ENCODE peak calls at places on chromosomes 12 and 14, in five cellular contexts. S is WERI-Rb-1, C is stomach, V is progenitor cell of endocrine pancreas, T is GM10248. E is an unnamed sample.
A peak's percentile ranks its signal among the peaks of the same experiment; 100 is the strongest.

GRCh38 chr12:62192486-62193250 is 67.5 kb upstream of the USP15 start:
- DNase-seq in S (peak; percentile 77), C (peak; percentile 35), T (peak; percentile 74), V (peak; percentile 52), E (peak; percentile 56)

GRCh38 chr12:14514946-14515345 is 52.7 kb downstream of the PLBD1 start:
- DNase-seq in C (no peak), T (no peak), S (no peak), V (no peak), E (no peak)

GRCh38 chr14:100303179-100303578 is 3.1 kb downstream of the SLC25A29 start:
- DNase-seq in T (peak; percentile 54), C (no peak), S (peak; percentile 45), V (no peak), E (no peak)

GRCh38 chr12:107405436-107405835 is 280.2 kb upstream of the PWP1 start:
- DNase-seq in C (no peak), S (no peak), T (no peak), V (no peak), E (no peak)

GRCh38 chr12:123075591-123076171 is 75.2 kb downstream of the PITPNM2 start:
- DNase-seq in C (peak; percentile 46), V (no peak), T (peak; percentile 75), S (peak; percentile 75), E (no peak)

GRCh38 chr12:113479578-113480335 is 8.1 kb upstream of the LHX5 start:
- DNase-seq in V (peak; percentile 81), T (peak; percentile 56), C (no peak), S (no peak), E (no peak)

GRCh38 chr14:99654235-99655000 is 9.5 kb downstream of the HHIPL1 start:
- DNase-seq in V (no peak), C (peak; percentile 71), S (peak; percentile 84), T (no peak), E (peak; percentile 86)

GRCh38 chr14:39175445-39176262 is 600 bp downstream of the PNN start:
- DNase-seq in S (peak; percentile 47), T (peak; percentile 38), V (peak; percentile 49), C (no peak), E (peak; percentile 4)

GRCh38 chr12:116528498-116528897 is 30.7 kb upstream of the MAP1LC3B2 start:
- DNase-seq in C (no peak), V (no peak), T (no peak), S (no peak), E (no peak)

GRCh38 chr12:20549115-20549719 is 145.9 kb upstream of the SLCO1C1 start:
- DNase-seq in S (peak; percentile 41), T (no peak), V (no peak), C (no peak), E (no peak)

GRCh38 chr12:100826323-100826722 is 31.7 kb downstream of the ANO4 start:
- DNase-seq in V (peak; percentile 64), T (no peak), C (peak; percentile 25), S (no peak), E (no peak)

GRCh38 chr14:73696466-73697390 is 17.5 kb downstream of the PNMA1 start:
- DNase-seq in T (peak; percentile 69), S (no peak), V (no peak), C (no peak), E (no peak)

GRCh38 chr12:24661657-24662096 is 287.2 kb downstream of the BCAT1 start:
- DNase-seq in V (no peak), C (peak; percentile 28), S (no peak), T (no peak), E (peak; percentile 2)

GRCh38 chr12:128932521-128932920 is 79.2 kb downstream of the GLT1D1 start:
- DNase-seq in T (no peak), C (no peak), V (no peak), S (no peak), E (no peak)

GRCh38 chr14:95044463-95045254 is 112.7 kb downstream of the DICER1 start:
- DNase-seq in V (no peak), C (peak; percentile 24), S (no peak), T (no peak), E (no peak)